ENCODE peak calls at places on chromosomes 1 and 21, in five cellular contexts. N is lung; A is psoas muscle; F is CD8-positive, alpha-beta T cell; H is PC-9. S is an unnamed sample.
A peak's percentile ranks its signal among the peaks of the same experiment; 100 is the strongest.

GRCh38 chr1:218658294-218658693 is 313.2 kb downstream of the TGFB2 start:
- DNase-seq in N (no peak), A (no peak), F (no peak), H (no peak), S (no peak)

GRCh38 chr21:42794551-42794950 is 84.8 kb downstream of the WDR4 start:
- DNase-seq in N (no peak), A (no peak), F (no peak), H (no peak), S (no peak)

GRCh38 chr1:56688522-56689026 is 43.5 kb downstream of the PRKAA2 start:
- DNase-seq in N (no peak), A (no peak), F (no peak), H (peak; percentile 96), S (no peak)

GRCh38 chr1:204043680-204044079 is 29.2 kb upstream of the SOX13 start:
- DNase-seq in N (no peak), A (no peak), F (no peak), H (no peak), S (no peak)

GRCh38 chr1:37636435-37636834 is 1.7 kb upstream of the RSPO1 start:
- DNase-seq in N (no peak), A (no peak), F (no peak), H (no peak), S (no peak)

GRCh38 chr1:12472798-12473551 is 145.0 kb downstream of the DHRS3 start:
- DNase-seq in N (no peak), A (no peak), F (peak; percentile 68), H (no peak), S (no peak)

GRCh38 chr1:203706444-203706843 is 58.5 kb upstream of the LAX1 start:
- DNase-seq in N (no peak), A (no peak), F (no peak), H (no peak), S (no peak)

GRCh38 chr1:119582801-119583200 is 65.3 kb downstream of the ZNF697 start:
- DNase-seq in N (peak; percentile 47), A (peak; percentile 29), F (no peak), H (peak; percentile 49), S (no peak)

GRCh38 chr1:68149907-68150306 is 82.4 kb downstream of the WLS start:
- DNase-seq in N (no peak), A (no peak), F (no peak), H (no peak), S (no peak)

GRCh38 chr1:156284112-156284511 is at the start of gene TMEM79:
- DNase-seq in N (no peak), A (no peak), F (no peak), H (peak; percentile 68), S (no peak)

GRCh38 chr1:179077396-179077795 is 4.5 kb upstream of the TOR3A start:
- DNase-seq in N (no peak), A (no peak), F (no peak), H (peak; percentile 76), S (no peak)

GRCh38 chr1:11692899-11693590 is 1.5 kb downstream of the DRAXIN start:
- DNase-seq in N (no peak), A (peak; percentile 35), F (peak; percentile 30), H (peak; percentile 45), S (peak; percentile 22)

GRCh38 chr1:164804366-164804765 is 245.4 kb downstream of the PBX1 start:
- DNase-seq in N (no peak), A (no peak), F (no peak), H (no peak), S (no peak)

GRCh38 chr1:59258412-59259032 is 38.4 kb upstream of the FGGY start:
- DNase-seq in N (no peak), A (no peak), F (no peak), H (no peak), S (no peak)

GRCh38 chr1:169892819-169893644 is 664 bp downstream of the SCYL3 start:
- DNase-seq in N (peak; percentile 48), A (no peak), F (no peak), H (no peak), S (peak; percentile 23)

GRCh38 chr1:168621356-168621755 is 45.0 kb downstream of the XCL1 start:
- DNase-seq in N (no peak), A (no peak), F (no peak), H (no peak), S (no peak)

GRCh38 chr1:181251001-181251712 is 162.7 kb downstream of the IER5 start:
- DNase-seq in N (no peak), A (no peak), F (no peak), H (peak; percentile 78), S (no peak)

GRCh38 chr1:147099192-147099591 is 73.1 kb downstream of the PRKAB2 start:
- DNase-seq in N (no peak), A (no peak), F (no peak), H (no peak), S (no peak)

GRCh38 chr1:64809309-64809708 is 64.4 kb downstream of the RAVER2 start:
- DNase-seq in N (no peak), A (no peak), F (no peak), H (no peak), S (no peak)

GRCh38 chr1:167612986-167613385 is 17.0 kb upstream of the RCSD1 start:
- DNase-seq in N (no peak), A (no peak), F (no peak), H (no peak), S (no peak)

GRCh38 chr1:9455487-9456237 is 83.6 kb upstream of the SLC25A33 start:
- DNase-seq in N (no peak), A (peak; percentile 74), F (peak; percentile 75), H (no peak), S (no peak)

GRCh38 chr1:19786988-19787423 is 12.7 kb downstream of the TMCO4 start:
- DNase-seq in N (peak; percentile 34), A (no peak), F (no peak), H (peak; percentile 48), S (no peak)

GRCh38 chr1:94807742-94808491 is 12.2 kb upstream of the SLC44A3 start:
- DNase-seq in N (no peak), A (no peak), F (no peak), H (peak; percentile 89), S (no peak)

GRCh38 chr1:29343908-29344307 is 107.6 kb downstream of the PTPRU start:
- DNase-seq in N (no peak), A (no peak), F (no peak), H (no peak), S (no peak)
- TF ChIP-seq CTCF in N (no peak), A (no peak), F (no peak), H (no peak), S (no peak)

GRCh38 chr1:212513586-212513985 is 80.9 kb downstream of the NENF start:
- DNase-seq in N (no peak), A (no peak), F (no peak), H (no peak), S (no peak)

GRCh38 chr1:212514782-212515181 is 82.1 kb downstream of the NENF start:
- DNase-seq in N (no peak), A (peak; percentile 20), F (no peak), H (no peak), S (no peak)

GRCh38 chr1:212512731-212513559 is 80.2 kb downstream of the NENF start:
- DNase-seq in N (no peak), A (no peak), F (no peak), H (peak; percentile 97), S (no peak)

GRCh38 chr1:212515329-212515760 is 82.6 kb downstream of the NENF start:
- DNase-seq in N (no peak), A (no peak), F (no peak), H (no peak), S (no peak)

DNA sequence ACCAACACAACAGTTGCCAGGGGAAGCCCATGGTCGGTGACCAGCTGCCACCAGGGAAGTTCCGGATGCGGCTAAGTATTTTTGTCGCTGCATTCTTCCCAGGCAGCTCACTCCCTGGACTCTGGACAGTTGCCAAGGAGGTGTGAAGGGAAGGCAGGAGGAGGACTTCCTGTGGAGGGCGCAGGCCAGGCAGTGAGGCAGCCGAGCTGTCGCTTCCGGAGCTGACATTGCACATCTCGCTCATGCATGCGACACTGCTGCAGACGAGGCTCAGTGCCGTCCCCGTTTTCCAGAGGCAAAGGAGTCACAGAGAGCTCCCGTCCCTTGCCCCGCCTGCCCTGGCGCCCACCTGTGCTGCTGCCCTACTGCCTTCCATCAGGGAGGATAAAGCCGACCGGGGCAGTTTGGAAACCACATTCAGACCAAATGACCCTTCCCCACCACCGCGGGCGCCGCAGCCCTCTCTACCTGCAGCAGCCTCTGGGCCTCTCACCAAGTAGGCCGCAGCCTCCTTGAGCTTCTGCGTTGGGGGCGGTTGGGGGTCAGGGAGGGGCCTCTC is 81.4 kb downstream of the NENF start:
- DNase-seq in N (peak; percentile 71), A (peak; percentile 38), F (peak; percentile 8), H (peak; percentile 96), S (no peak)
- H3K4me3 ChIP-seq in N (no peak overlapping the region), A (peak overlapping the region; percentile 49), F (no peak overlapping the region), H (peak overlapping the region; percentile 25), S (no peak overlapping the region)

DNA sequence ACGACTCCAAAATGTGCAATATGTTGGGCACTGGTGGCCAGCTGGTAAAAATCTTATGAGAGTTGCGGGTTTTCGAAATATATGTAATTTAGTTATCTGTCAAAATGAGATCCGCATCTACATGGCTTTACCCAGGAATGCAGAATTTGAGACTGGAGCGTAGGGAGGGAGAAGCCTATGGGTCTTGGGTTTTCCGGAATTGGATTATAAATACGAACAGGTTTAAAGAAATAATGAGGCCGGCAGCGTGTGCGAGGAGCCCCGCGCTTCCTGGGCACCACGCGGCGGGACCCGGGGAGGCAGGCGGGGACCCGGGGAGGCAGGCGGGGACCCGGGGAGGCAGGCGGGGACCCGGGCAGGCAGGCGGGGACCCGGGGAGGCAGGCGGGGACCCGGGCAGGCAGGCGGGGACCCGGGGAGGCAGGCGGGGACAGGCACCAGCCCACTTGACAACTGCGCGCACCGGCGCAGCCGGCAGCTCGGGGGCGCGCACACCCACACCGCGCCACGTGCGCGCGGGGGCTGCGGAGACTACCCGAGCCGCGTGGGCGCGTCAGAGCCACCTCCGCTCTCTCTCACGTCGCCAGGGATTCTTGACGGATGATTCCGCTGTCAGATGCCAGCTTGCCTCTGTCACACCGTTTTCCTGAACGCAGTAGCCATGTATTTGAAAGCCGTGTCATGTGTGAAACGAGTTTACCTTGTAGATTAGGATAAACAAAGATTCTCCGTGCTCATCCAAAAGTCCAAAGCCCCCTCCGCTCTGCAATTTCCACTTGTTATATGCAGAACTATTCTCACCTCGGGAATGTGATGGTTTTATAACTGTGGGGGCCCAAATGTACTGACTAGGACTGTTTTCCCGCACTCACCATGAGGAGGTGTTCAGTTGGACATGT is 54.3 kb upstream of the HNRNPU start:
- DNase-seq in N (peak; percentile 31), A (peak; percentile 70), F (peak; percentile 68), H (no peak), S (no peak)
- TF ChIP-seq CTCF in N (no peak), A (peak; percentile 21), F (no peak), H (no peak), S (no peak)

GRCh38 chr1:25031966-25032667 is 102.0 kb upstream of the RUNX3 start:
- DNase-seq in N (peak; percentile 69), A (no peak), F (peak; percentile 63), H (no peak), S (no peak)
- H3K4me3 ChIP-seq in N (no peak overlapping the region), A (no peak overlapping the region), F (no peak overlapping the region), H (no peak overlapping the region), S (no peak overlapping the region)

GRCh38 chr1:81409262-81409661 is 391.5 kb upstream of the ADGRL2 start:
- DNase-seq in N (no peak), A (no peak), F (no peak), H (no peak), S (no peak)
- TF ChIP-seq CTCF in N (no peak), A (no peak), F (no peak), H (no peak), S (no peak)

S was measured in lower leg skin.